ENCODE peak calls at places on chromosomes 6 and 20, in ten cellular contexts. G, S, F, W, Y, N, P, M, B and Q are unnamed samples.

GRCh38 chr20:16710781-16711180 is 19.0 kb upstream of the SNRPB2 start:
- DNase-seq in G (no peak), S (no peak), F (no peak), W (no peak), Y (no peak), N (no peak), P (no peak), M (no peak), B (no peak), Q (no peak)

GRCh38 chr20:15411781-15412180 is 1074.4 kb upstream of the FLRT3 start:
- DNase-seq in G (no peak), S (no peak), F (no peak), W (no peak), Y (no peak), N (no peak), P (no peak), M (no peak), B (no peak), Q (no peak)

GRCh38 chr20:44412402-44413144 is 57.1 kb downstream of the HNF4A start:
- DNase-seq in G (no peak), S (no peak), F (no peak), W (no peak), Y (no peak), N (no peak), P (no peak), M (no peak), B (no peak), Q (no peak)

GRCh38 chr20:37334450-37334849 is 11.5 kb upstream of the SRC start:
- DNase-seq in G (no peak), S (no peak), F (no peak), W (no peak), Y (no peak), N (no peak), P (no peak), M (no peak), B (no peak), Q (no peak)

GRCh38 chr6:27129095-27129815 is 118.2 kb upstream of the PRSS16 start:
- DNase-seq in G (no peak), S (no peak), F (no peak), W (no peak), Y (no peak), N (no peak), P (no peak), M (no peak), B (no peak), Q (no peak)

GRCh38 chr20:25364180-25364788 is 26.4 kb downstream of the ABHD12 start:
- DNase-seq in G (no peak), S (no peak), F (no peak), W (no peak), Y (no peak), N (no peak), P (no peak), M (peak), B (no peak), Q (no peak)

GRCh38 chr6:8879334-8879733 is 444.0 kb upstream of the SLC35B3 start:
- DNase-seq in G (no peak), S (no peak), F (no peak), W (no peak), Y (no peak), N (no peak), P (no peak), M (no peak), B (no peak), Q (no peak)

GRCh38 chr6:21228411-21228810 is 365.1 kb upstream of the SOX4 start:
- DNase-seq in G (no peak), S (no peak), F (no peak), W (no peak), Y (no peak), N (no peak), P (no peak), M (no peak), B (no peak), Q (no peak)

GRCh38 chr6:33700391-33701050 is 11.0 kb downstream of the UQCC2 start:
- DNase-seq in G (peak), S (peak), F (peak), W (peak), Y (peak), N (peak), P (peak), M (peak), B (no peak), Q (peak)

GRCh38 chr6:40936810-40937209 is 102.2 kb downstream of the UNC5CL start:
- DNase-seq in G (no peak), S (no peak), F (no peak), W (no peak), Y (no peak), N (no peak), P (no peak), M (peak), B (no peak), Q (no peak)

GRCh38 chr20:19885981-19886665 is 128.1 kb downstream of the RIN2 start:
- DNase-seq in G (no peak), S (peak), F (peak), W (peak), Y (no peak), N (no peak), P (peak), M (peak), B (peak), Q (no peak)

GRCh38 chr6:47729019-47729418 is 30.6 kb downstream of the ADGRF4 start:
- DNase-seq in G (no peak), S (no peak), F (no peak), W (no peak), Y (no peak), N (no peak), P (no peak), M (no peak), B (no peak), Q (no peak)

GRCh38 chr20:40689100-40689942 is at the start of gene MAFB:
- DNase-seq in G (peak), S (peak), F (peak), W (peak), Y (peak), N (peak), P (peak), M (peak), B (peak), Q (peak)

GRCh38 chr20:10519361-10520048 is 84.4 kb downstream of the SLX4IP start:
- DNase-seq in G (no peak), S (no peak), F (no peak), W (no peak), Y (no peak), N (no peak), P (no peak), M (no peak), B (no peak), Q (no peak)

GRCh38 chr6:125749864-125750691 is 646 bp downstream of the HEY2 start:
- DNase-seq in G (no peak), S (no peak), F (peak), W (no peak), Y (peak), N (peak), P (no peak), M (no peak), B (no peak), Q (no peak)

GRCh38 chr6:110541701-110542309 is 65.4 kb upstream of the SLC22A16 start:
- DNase-seq in G (no peak), S (no peak), F (no peak), W (no peak), Y (no peak), N (no peak), P (no peak), M (peak), B (no peak), Q (no peak)

GRCh38 chr6:110534731-110535164 is 58.3 kb upstream of the SLC22A16 start:
- DNase-seq in G (no peak), S (no peak), F (no peak), W (no peak), Y (no peak), N (no peak), P (no peak), M (peak), B (peak), Q (no peak)

GRCh38 chr6:110537208-110538123 is 61.1 kb upstream of the SLC22A16 start:
- DNase-seq in G (no peak), S (no peak), F (no peak), W (no peak), Y (no peak), N (no peak), P (no peak), M (peak), B (no peak), Q (no peak)

GRCh38 chr6:110542311-110543024 is 66.1 kb upstream of the SLC22A16 start:
- DNase-seq in G (no peak), S (no peak), F (no peak), W (no peak), Y (no peak), N (no peak), P (no peak), M (peak), B (no peak), Q (no peak)

DNA sequence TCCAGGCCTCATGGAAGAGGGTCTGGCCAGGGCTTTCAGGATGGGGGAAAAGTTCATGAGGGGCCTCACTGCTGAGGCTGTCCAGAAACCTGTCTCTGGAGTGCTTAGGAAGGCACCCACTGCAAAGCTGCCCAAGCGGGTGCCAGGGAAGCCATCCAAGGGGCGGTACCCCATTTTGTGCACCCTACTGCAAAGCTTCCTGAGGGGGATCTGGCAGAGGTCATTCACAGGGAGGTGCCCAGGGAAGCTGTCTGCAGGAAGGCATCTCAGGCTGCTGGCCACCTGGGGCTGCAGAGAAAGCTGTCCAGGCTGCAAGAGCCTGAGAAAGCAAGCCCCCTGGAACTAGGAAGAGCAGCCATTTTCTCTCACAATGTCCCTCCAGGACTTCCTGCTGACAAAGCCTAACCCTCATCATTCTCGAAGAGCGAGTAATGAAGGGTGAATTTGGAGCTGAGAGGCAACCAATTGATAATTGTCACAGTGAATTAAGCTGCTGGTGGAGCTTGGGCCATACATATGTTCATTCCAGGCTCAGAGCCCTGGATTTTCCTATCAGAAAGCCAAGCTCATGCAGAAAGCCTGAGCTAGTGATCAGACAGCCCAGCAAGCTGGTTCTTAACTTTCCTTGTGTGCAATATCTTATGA is 62.1 kb upstream of the SLC22A16 start:
- DNase-seq in G (no peak), S (no peak), F (no peak), W (no peak), Y (no peak), N (no peak), P (no peak), M (peak), B (no peak), Q (no peak)
- TF ChIP-seq CTCF in G (no peak), S (no peak), F (no peak), W (no peak), Y (no peak), N (no peak), P (no peak), M (no peak), B (no peak), Q (no peak)

DNA sequence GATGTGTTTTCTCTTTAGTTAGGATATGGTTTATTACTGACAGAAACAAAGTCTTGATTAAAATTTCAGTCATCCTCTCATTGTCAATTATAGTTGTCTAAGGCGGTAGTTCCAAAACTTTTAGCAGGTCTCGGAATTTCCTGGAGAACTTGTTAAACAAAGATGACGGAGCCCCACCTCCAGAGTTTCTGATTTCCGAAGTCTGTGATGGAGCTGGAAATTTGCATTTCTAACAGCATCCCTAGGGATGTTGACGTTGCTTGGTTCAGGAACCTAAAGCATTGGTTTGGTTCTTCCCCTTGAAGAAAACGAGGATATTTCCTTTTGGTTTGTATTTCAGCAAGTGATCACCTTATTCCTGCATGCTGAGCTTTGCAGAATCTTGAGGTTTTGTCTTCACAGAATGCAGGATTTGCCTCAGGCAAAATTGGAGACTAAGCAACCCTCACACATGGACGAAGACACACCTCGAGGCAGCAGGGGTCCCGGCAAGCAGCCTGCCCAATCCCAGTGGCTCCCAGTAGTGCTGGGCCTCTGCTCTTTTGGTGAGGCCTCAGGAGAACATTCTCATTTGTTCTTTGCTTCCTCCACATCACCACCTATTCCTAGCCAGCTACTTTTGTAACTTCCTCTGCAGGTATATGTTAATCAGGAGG is 187.1 kb upstream of the PHACTR1 start:
- DNase-seq in G (no peak), S (no peak), F (no peak), W (no peak), Y (no peak), N (no peak), P (no peak), M (no peak), B (no peak), Q (no peak)
- TF ChIP-seq CTCF in G (no peak), S (no peak), F (no peak), W (no peak), Y (no peak), N (no peak), P (no peak), M (no peak), B (no peak), Q (no peak)

GRCh38 chr20:38939686-38940085 is 13.5 kb downstream of the FAM83D start:
- DNase-seq in G (no peak), S (no peak), F (no peak), W (no peak), Y (no peak), N (no peak), P (no peak), M (no peak), B (no peak), Q (no peak)

GRCh38 chr20:38937978-38938473 is 11.8 kb downstream of the FAM83D start:
- DNase-seq in G (no peak), S (no peak), F (no peak), W (no peak), Y (no peak), N (no peak), P (no peak), M (no peak), B (no peak), Q (no peak)

GRCh38 chr20:38940644-38941043 is 14.4 kb downstream of the FAM83D start:
- DNase-seq in G (no peak), S (no peak), F (no peak), W (no peak), Y (no peak), N (no peak), P (no peak), M (no peak), B (no peak), Q (no peak)

GRCh38 chr20:38937000-38937399 is 10.8 kb downstream of the FAM83D start:
- DNase-seq in G (no peak), S (no peak), F (no peak), W (no peak), Y (no peak), N (no peak), P (no peak), M (no peak), B (no peak), Q (no peak)

GRCh38 chr20:38941726-38942389 is 15.6 kb downstream of the FAM83D start:
- DNase-seq in G (no peak), S (no peak), F (no peak), W (no peak), Y (no peak), N (no peak), P (no peak), M (no peak), B (no peak), Q (no peak)
- TF ChIP-seq CTCF in G (no peak), S (no peak), F (no peak), W (no peak), Y (peak), N (peak), P (peak), M (no peak), B (no peak), Q (no peak)

GRCh38 chr6:155130161-155130853 is 133.5 kb upstream of the CLDN20 start:
- DNase-seq in G (no peak), S (no peak), F (no peak), W (no peak), Y (no peak), N (no peak), P (no peak), M (no peak), B (no peak), Q (no peak)
- TF ChIP-seq CTCF in G (no peak), S (no peak), F (no peak), W (no peak), Y (no peak), N (no peak), P (no peak), M (no peak), B (no peak), Q (no peak)

DNA sequence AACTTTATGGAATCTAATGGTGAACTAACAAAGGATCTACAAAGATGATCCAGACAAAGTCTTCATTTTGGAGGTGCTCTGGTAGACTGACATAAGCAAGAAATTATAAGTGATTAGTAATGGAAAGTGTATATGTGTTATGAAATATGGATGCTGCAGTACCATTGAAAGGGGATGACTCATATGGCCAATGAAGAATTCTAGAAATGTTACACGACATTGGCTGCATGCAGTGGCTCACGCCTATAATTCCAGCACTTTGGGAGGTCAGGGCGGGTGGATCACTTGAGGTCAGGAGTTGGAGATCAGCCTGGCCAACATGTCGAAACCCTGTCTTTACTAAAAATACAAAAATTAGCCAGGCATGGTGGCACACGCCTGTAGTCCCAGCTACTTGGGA is 23.5 kb downstream of the CFAP206 start:
- DNase-seq in G (no peak), S (no peak), F (no peak), W (no peak), Y (no peak), N (no peak), P (no peak), M (peak), B (no peak), Q (no peak)
- TF ChIP-seq CTCF in G (no peak), S (no peak), F (no peak), W (no peak), Y (no peak), N (no peak), P (no peak), M (no peak), B (no peak), Q (no peak)

GRCh38 chr6:75501756-75502155 is 8.2 kb upstream of the FILIP1 start:
- DNase-seq in G (no peak), S (no peak), F (no peak), W (no peak), Y (no peak), N (no peak), P (no peak), M (no peak), B (no peak), Q (no peak)

GRCh38 chr6:75505426-75505825 is 11.8 kb upstream of the FILIP1 start:
- DNase-seq in G (no peak), S (no peak), F (no peak), W (no peak), Y (no peak), N (no peak), P (no peak), M (no peak), B (no peak), Q (no peak)

GRCh38 chr6:75502884-75503283 is 9.3 kb upstream of the FILIP1 start:
- DNase-seq in G (no peak), S (no peak), F (no peak), W (no peak), Y (no peak), N (no peak), P (no peak), M (no peak), B (no peak), Q (no peak)

GRCh38 chr6:75503291-75503690 is 9.7 kb upstream of the FILIP1 start:
- DNase-seq in G (no peak), S (no peak), F (no peak), W (no peak), Y (no peak), N (no peak), P (no peak), M (no peak), B (no peak), Q (peak)

GRCh38 chr6:75504902-75505233 is 11.3 kb upstream of the FILIP1 start:
- DNase-seq in G (no peak), S (no peak), F (no peak), W (no peak), Y (no peak), N (no peak), P (no peak), M (peak), B (no peak), Q (no peak)
- TF ChIP-seq CTCF in G (peak), S (peak), F (no peak), W (no peak), Y (no peak), N (no peak), P (no peak), M (peak), B (no peak), Q (no peak)

GRCh38 chr6:26033132-26033941 is 53.9 kb upstream of the HFE start:
- DNase-seq in G (peak), S (peak), F (peak), W (peak), Y (peak), N (peak), P (peak), M (peak), B (peak), Q (peak)

GRCh38 chr6:26032387-26033131 is 54.7 kb upstream of the HFE start:
- DNase-seq in G (no peak), S (no peak), F (no peak), W (no peak), Y (no peak), N (no peak), P (no peak), M (peak), B (no peak), Q (no peak)

GRCh38 chr6:26031151-26031594 is 56.1 kb upstream of the HFE start:
- DNase-seq in G (no peak), S (no peak), F (no peak), W (no peak), Y (no peak), N (no peak), P (no peak), M (no peak), B (no peak), Q (no peak)

GRCh38 chr6:26030716-26031115 is 56.5 kb upstream of the HFE start:
- DNase-seq in G (no peak), S (no peak), F (no peak), W (no peak), Y (no peak), N (no peak), P (no peak), M (no peak), B (no peak), Q (no peak)

GRCh38 chr6:26031595-26032386 is 55.4 kb upstream of the HFE start:
- DNase-seq in G (peak), S (peak), F (peak), W (peak), Y (peak), N (peak), P (peak), M (peak), B (peak), Q (peak)
- TF ChIP-seq CTCF in G (peak), S (no peak), F (no peak), W (peak), Y (peak), N (no peak), P (no peak), M (peak), B (peak), Q (peak)

DNA sequence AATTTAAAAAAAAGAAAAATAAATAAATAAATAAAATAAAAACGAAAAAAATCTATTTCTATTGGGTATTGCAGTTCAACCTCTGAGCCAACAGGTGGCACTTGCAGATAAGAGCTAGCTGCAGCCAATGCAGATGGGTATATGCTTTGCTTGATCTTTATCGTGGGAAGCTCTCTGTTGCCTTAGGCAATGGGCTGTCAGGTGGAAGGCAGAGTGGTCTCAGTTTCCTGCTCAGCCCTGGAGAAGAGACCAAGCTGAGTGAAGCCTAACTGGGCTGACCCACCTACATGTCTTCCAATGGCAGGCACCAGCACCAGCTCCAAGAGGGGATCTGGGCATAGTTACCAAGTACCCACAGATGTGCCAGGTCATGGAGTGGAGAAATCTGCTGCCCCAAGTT is 95.0 kb downstream of the AK9 start:
- DNase-seq in G (peak), S (no peak), F (peak), W (no peak), Y (no peak), N (no peak), P (no peak), M (peak), B (no peak), Q (peak)
- TF ChIP-seq CTCF in G (peak), S (no peak), F (no peak), W (peak), Y (peak), N (peak), P (no peak), M (peak), B (no peak), Q (peak)

GRCh38 chr20:63224272-63225081 is 8.5 kb upstream of the YTHDF1 start:
- DNase-seq in G (no peak), S (no peak), F (peak), W (peak), Y (no peak), N (no peak), P (no peak), M (peak), B (no peak), Q (no peak)
- TF ChIP-seq CTCF in G (no peak), S (no peak), F (no peak), W (no peak), Y (peak), N (no peak), P (no peak), M (peak), B (no peak), Q (no peak)

GRCh38 chr6:149746147-149746946 is at the start of gene NUP43:
- DNase-seq in G (peak), S (peak), F (peak), W (peak), Y (peak), N (peak), P (peak), M (peak), B (peak), Q (peak)
- TF ChIP-seq CTCF in G (peak), S (peak), F (peak), W (peak), Y (peak), N (peak), P (peak), M (peak), B (peak), Q (no peak)